ENCODE peak calls at places on chromosomes 2 and 18, in seven cellular contexts. One of them, this sample, is unnamed.

GRCh38 chr18:13703899-13704298 is 22.5 kb downstream of the FAM210A start:
- DNase-seq in HFFc6: peak
- DNase-seq in A549: peak
- DNase-seq in left ventricle myocardium inferior: no peak
- DNase-seq in AG10803: no peak
- DNase-seq in fibroblast of mammary gland: peak
- DNase-seq in neural progenitor cell: peak
- DNase-seq in this sample: no peak

GRCh38 chr2:232871835-232872736 is 2.0 kb downstream of the SNORC start:
- DNase-seq in HFFc6: no peak
- DNase-seq in A549: no peak
- DNase-seq in left ventricle myocardium inferior: no peak
- DNase-seq in AG10803: no peak
- DNase-seq in fibroblast of mammary gland: no peak
- DNase-seq in neural progenitor cell: no peak
- DNase-seq in this sample: no peak

GRCh38 chr18:21612125-21613100 is at the start of gene SNRPD1:
- DNase-seq in HFFc6: peak
- DNase-seq in A549: peak
- DNase-seq in left ventricle myocardium inferior: peak
- DNase-seq in AG10803: peak
- DNase-seq in fibroblast of mammary gland: peak
- DNase-seq in neural progenitor cell: peak
- DNase-seq in this sample: peak

GRCh38 chr18:40531061-40531460 is 1424.0 kb upstream of the PIK3C3 start:
- DNase-seq in HFFc6: no peak
- DNase-seq in A549: no peak
- DNase-seq in left ventricle myocardium inferior: no peak
- DNase-seq in AG10803: no peak
- DNase-seq in fibroblast of mammary gland: no peak
- DNase-seq in neural progenitor cell: no peak
- DNase-seq in this sample: no peak

GRCh38 chr2:120316071-120316470 is 29.9 kb upstream of the INHBB start:
- DNase-seq in HFFc6: no peak
- DNase-seq in A549: no peak
- DNase-seq in left ventricle myocardium inferior: no peak
- DNase-seq in AG10803: no peak
- DNase-seq in fibroblast of mammary gland: no peak
- DNase-seq in neural progenitor cell: no peak
- DNase-seq in this sample: no peak

GRCh38 chr18:35432565-35433001 is 55.4 kb upstream of the ZNF396 start:
- DNase-seq in HFFc6: no peak
- DNase-seq in A549: no peak
- DNase-seq in left ventricle myocardium inferior: no peak
- DNase-seq in AG10803: peak
- DNase-seq in fibroblast of mammary gland: peak
- DNase-seq in neural progenitor cell: no peak
- DNase-seq in this sample: no peak

GRCh38 chr2:236871500-236872001 is 214.1 kb upstream of the COPS8 start:
- DNase-seq in HFFc6: peak
- DNase-seq in A549: peak
- DNase-seq in left ventricle myocardium inferior: peak
- DNase-seq in AG10803: peak
- DNase-seq in fibroblast of mammary gland: peak
- DNase-seq in neural progenitor cell: no peak
- DNase-seq in this sample: peak

GRCh38 chr18:48028716-48029115 is 98.3 kb upstream of the SMAD2 start:
- DNase-seq in HFFc6: no peak
- DNase-seq in A549: no peak
- DNase-seq in left ventricle myocardium inferior: no peak
- DNase-seq in AG10803: no peak
- DNase-seq in fibroblast of mammary gland: no peak
- DNase-seq in neural progenitor cell: no peak
- DNase-seq in this sample: peak

GRCh38 chr2:1750935-1751767 is 6.8 kb upstream of the PXDN start:
- DNase-seq in HFFc6: peak
- DNase-seq in A549: peak
- DNase-seq in left ventricle myocardium inferior: peak
- DNase-seq in AG10803: peak
- DNase-seq in fibroblast of mammary gland: peak
- DNase-seq in neural progenitor cell: peak
- DNase-seq in this sample: no peak

GRCh38 chr2:10490806-10491291 is 42.7 kb upstream of the ODC1 start:
- DNase-seq in HFFc6: no peak
- DNase-seq in A549: peak
- DNase-seq in left ventricle myocardium inferior: no peak
- DNase-seq in AG10803: no peak
- DNase-seq in fibroblast of mammary gland: no peak
- DNase-seq in neural progenitor cell: no peak
- DNase-seq in this sample: no peak

GRCh38 chr2:10489842-10490555 is 41.9 kb upstream of the ODC1 start:
- DNase-seq in HFFc6: peak
- DNase-seq in A549: no peak
- DNase-seq in left ventricle myocardium inferior: no peak
- DNase-seq in AG10803: peak
- DNase-seq in fibroblast of mammary gland: peak
- DNase-seq in neural progenitor cell: no peak
- DNase-seq in this sample: no peak

GRCh38 chr2:10486601-10487079 is 38.5 kb upstream of the ODC1 start:
- DNase-seq in HFFc6: no peak
- DNase-seq in A549: no peak
- DNase-seq in left ventricle myocardium inferior: no peak
- DNase-seq in AG10803: no peak
- DNase-seq in fibroblast of mammary gland: no peak
- DNase-seq in neural progenitor cell: no peak
- DNase-seq in this sample: no peak

GRCh38 chr2:10486091-10486490 is 38.0 kb upstream of the ODC1 start:
- DNase-seq in HFFc6: no peak
- DNase-seq in A549: no peak
- DNase-seq in left ventricle myocardium inferior: no peak
- DNase-seq in AG10803: no peak
- DNase-seq in fibroblast of mammary gland: no peak
- DNase-seq in neural progenitor cell: no peak
- DNase-seq in this sample: no peak

GRCh38 chr2:10487144-10488104 is 39.3 kb upstream of the ODC1 start:
- DNase-seq in HFFc6: no peak
- DNase-seq in A549: peak
- DNase-seq in left ventricle myocardium inferior: no peak
- DNase-seq in AG10803: no peak
- DNase-seq in fibroblast of mammary gland: peak
- DNase-seq in neural progenitor cell: no peak
- DNase-seq in this sample: peak
- TF ChIP-seq CTCF in HFFc6: no peak
- TF ChIP-seq CTCF in A549: no peak
- TF ChIP-seq CTCF in left ventricle myocardium inferior: no peak
- TF ChIP-seq CTCF in AG10803: no peak
- TF ChIP-seq CTCF in fibroblast of mammary gland: no peak
- TF ChIP-seq CTCF in neural progenitor cell: no peak
- TF ChIP-seq CTCF in this sample: no peak

GRCh38 chr2:157592983-157593382 is 35.7 kb downstream of the ACVR1C start:
- DNase-seq in HFFc6: peak
- DNase-seq in A549: peak
- DNase-seq in left ventricle myocardium inferior: no peak
- DNase-seq in AG10803: peak
- DNase-seq in fibroblast of mammary gland: peak
- DNase-seq in neural progenitor cell: no peak
- DNase-seq in this sample: no peak

GRCh38 chr2:157601807-157602206 is 26.9 kb downstream of the ACVR1C start:
- DNase-seq in HFFc6: no peak
- DNase-seq in A549: no peak
- DNase-seq in left ventricle myocardium inferior: no peak
- DNase-seq in AG10803: no peak
- DNase-seq in fibroblast of mammary gland: no peak
- DNase-seq in neural progenitor cell: no peak
- DNase-seq in this sample: no peak

GRCh38 chr2:157592374-157592773 is 36.3 kb downstream of the ACVR1C start:
- DNase-seq in HFFc6: no peak
- DNase-seq in A549: no peak
- DNase-seq in left ventricle myocardium inferior: no peak
- DNase-seq in AG10803: no peak
- DNase-seq in fibroblast of mammary gland: no peak
- DNase-seq in neural progenitor cell: no peak
- DNase-seq in this sample: no peak

GRCh38 chr2:157593411-157593810 is 35.3 kb downstream of the ACVR1C start:
- DNase-seq in HFFc6: no peak
- DNase-seq in A549: no peak
- DNase-seq in left ventricle myocardium inferior: no peak
- DNase-seq in AG10803: no peak
- DNase-seq in fibroblast of mammary gland: no peak
- DNase-seq in neural progenitor cell: no peak
- DNase-seq in this sample: no peak

GRCh38 chr2:157596992-157597681 is 31.5 kb downstream of the ACVR1C start:
- DNase-seq in HFFc6: no peak
- DNase-seq in A549: peak
- DNase-seq in left ventricle myocardium inferior: peak
- DNase-seq in AG10803: peak
- DNase-seq in fibroblast of mammary gland: peak
- DNase-seq in neural progenitor cell: peak
- DNase-seq in this sample: peak
- TF ChIP-seq CTCF in HFFc6: peak
- TF ChIP-seq CTCF in A549: peak
- TF ChIP-seq CTCF in left ventricle myocardium inferior: peak
- TF ChIP-seq CTCF in AG10803: peak
- TF ChIP-seq CTCF in fibroblast of mammary gland: peak
- TF ChIP-seq CTCF in neural progenitor cell: peak
- TF ChIP-seq CTCF in this sample: peak

GRCh38 chr2:43227830-43228280 is 1.4 kb upstream of the ZFP36L2 start:
- DNase-seq in HFFc6: no peak
- DNase-seq in A549: no peak
- DNase-seq in left ventricle myocardium inferior: no peak
- DNase-seq in AG10803: no peak
- DNase-seq in fibroblast of mammary gland: peak
- DNase-seq in neural progenitor cell: no peak
- DNase-seq in this sample: peak
- TF ChIP-seq CTCF in HFFc6: peak
- TF ChIP-seq CTCF in A549: no peak
- TF ChIP-seq CTCF in left ventricle myocardium inferior: no peak
- TF ChIP-seq CTCF in AG10803: peak
- TF ChIP-seq CTCF in fibroblast of mammary gland: peak
- TF ChIP-seq CTCF in neural progenitor cell: no peak
- TF ChIP-seq CTCF in this sample: no peak

GRCh38 chr2:229057997-229058553 is 213.0 kb downstream of the PID1 start:
- DNase-seq in HFFc6: no peak
- DNase-seq in A549: no peak
- DNase-seq in left ventricle myocardium inferior: no peak
- DNase-seq in AG10803: no peak
- DNase-seq in fibroblast of mammary gland: no peak
- DNase-seq in neural progenitor cell: no peak
- DNase-seq in this sample: no peak

GRCh38 chr2:229060147-229060546 is 210.9 kb downstream of the PID1 start:
- DNase-seq in HFFc6: no peak
- DNase-seq in A549: no peak
- DNase-seq in left ventricle myocardium inferior: no peak
- DNase-seq in AG10803: no peak
- DNase-seq in fibroblast of mammary gland: no peak
- DNase-seq in neural progenitor cell: no peak
- DNase-seq in this sample: no peak

GRCh38 chr2:229054311-229054710 is 216.8 kb downstream of the PID1 start:
- DNase-seq in HFFc6: no peak
- DNase-seq in A549: no peak
- DNase-seq in left ventricle myocardium inferior: no peak
- DNase-seq in AG10803: no peak
- DNase-seq in fibroblast of mammary gland: no peak
- DNase-seq in neural progenitor cell: no peak
- DNase-seq in this sample: no peak

GRCh38 chr2:229059331-229060033 is 211.6 kb downstream of the PID1 start:
- DNase-seq in HFFc6: no peak
- DNase-seq in A549: no peak
- DNase-seq in left ventricle myocardium inferior: no peak
- DNase-seq in AG10803: no peak
- DNase-seq in fibroblast of mammary gland: no peak
- DNase-seq in neural progenitor cell: no peak
- DNase-seq in this sample: no peak
- TF ChIP-seq CTCF in HFFc6: no peak
- TF ChIP-seq CTCF in A549: no peak
- TF ChIP-seq CTCF in left ventricle myocardium inferior: no peak
- TF ChIP-seq CTCF in AG10803: no peak
- TF ChIP-seq CTCF in fibroblast of mammary gland: no peak
- TF ChIP-seq CTCF in neural progenitor cell: no peak
- TF ChIP-seq CTCF in this sample: no peak

DNA sequence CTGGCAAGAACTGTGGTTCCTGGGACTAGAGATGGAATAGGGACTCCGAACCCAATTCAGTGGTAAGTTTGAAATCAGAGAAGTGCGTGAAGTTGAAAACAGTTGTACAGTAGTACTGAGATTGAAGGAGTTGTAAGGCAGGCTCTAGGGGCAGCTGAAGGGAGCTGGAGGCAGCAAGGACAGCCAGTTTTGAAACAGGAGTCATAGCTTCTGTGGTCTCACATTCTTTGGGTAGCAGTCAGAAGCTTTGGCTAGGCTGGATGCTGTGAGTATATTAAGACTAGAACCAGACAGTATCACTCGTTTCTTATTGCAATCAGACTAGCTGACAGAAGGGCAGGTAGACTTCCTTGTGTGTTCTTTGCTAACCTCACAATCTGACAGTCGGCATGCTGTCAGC is 64.5 kb upstream of the ADAM23 start:
- DNase-seq in HFFc6: no peak
- DNase-seq in A549: no peak
- DNase-seq in left ventricle myocardium inferior: no peak
- DNase-seq in AG10803: peak
- DNase-seq in fibroblast of mammary gland: peak
- DNase-seq in neural progenitor cell: no peak
- DNase-seq in this sample: no peak
- TF ChIP-seq CTCF in HFFc6: no peak
- TF ChIP-seq CTCF in A549: no peak
- TF ChIP-seq CTCF in left ventricle myocardium inferior: no peak
- TF ChIP-seq CTCF in AG10803: no peak
- TF ChIP-seq CTCF in fibroblast of mammary gland: no peak
- TF ChIP-seq CTCF in neural progenitor cell: no peak
- TF ChIP-seq CTCF in this sample: no peak

GRCh38 chr2:118088051-118089014 is at the start of gene INSIG2:
- DNase-seq in HFFc6: peak
- DNase-seq in A549: peak
- DNase-seq in left ventricle myocardium inferior: peak
- DNase-seq in AG10803: peak
- DNase-seq in fibroblast of mammary gland: peak
- DNase-seq in neural progenitor cell: peak
- DNase-seq in this sample: peak
- TF ChIP-seq CTCF in HFFc6: no peak
- TF ChIP-seq CTCF in A549: no peak
- TF ChIP-seq CTCF in left ventricle myocardium inferior: peak
- TF ChIP-seq CTCF in AG10803: peak
- TF ChIP-seq CTCF in fibroblast of mammary gland: no peak
- TF ChIP-seq CTCF in neural progenitor cell: no peak
- TF ChIP-seq CTCF in this sample: no peak

This sample was measured in CD14-positive monocyte.